ENCODE peak calls at places on chromosomes 4 and X, in four cellular contexts. C is activated CD8-positive, alpha-beta memory T cell treated with anti-CD3 and anti-CD28 coated beads, Interleukin-2, amount 50 U/mL, for 4 hours; V is AG09309; A is C1 segment of cervical spinal cord. Q is an unnamed sample.

GRCh38 chrX:4570141-4570540 is 856.7 kb upstream of the PRKX start:
- DNase-seq in C (no peak), V (no peak), A (no peak), Q (no peak)

GRCh38 chr4:128528177-128528576 is 240.6 kb upstream of the PGRMC2 start:
- DNase-seq in C (no peak), V (no peak), A (no peak), Q (no peak)

GRCh38 chr4:24889991-24890390 is 22.9 kb downstream of the CCDC149 start:
- DNase-seq in C (no peak), V (no peak), A (no peak), Q (no peak)

GRCh38 chrX:116436358-116436816 is at the start of gene SLC6A14:
- DNase-seq in C (no peak), V (no peak), A (no peak), Q (no peak)

GRCh38 chr4:89371614-89372013 is 64.0 kb upstream of the GPRIN3 start:
- DNase-seq in C (no peak), V (no peak), A (no peak), Q (no peak)

GRCh38 chrX:17024896-17025295 is 78.4 kb downstream of the REPS2 start:
- DNase-seq in C (no peak), V (no peak), A (no peak), Q (no peak)

GRCh38 chr4:165464813-165465381 is 86.1 kb downstream of the CPE start:
- DNase-seq in C (no peak), V (no peak), A (no peak), Q (peak; percentile 55)

GRCh38 chrX:85851418-85851817 is 195.9 kb downstream of the CHM start:
- DNase-seq in C (no peak), V (no peak), A (no peak), Q (peak; percentile 4)

GRCh38 chrX:68249401-68249831 is 183.9 kb downstream of the OPHN1 start:
- DNase-seq in C (no peak), V (no peak), A (no peak), Q (peak; percentile 21)